ENCODE peak calls at places on chromosome 19, in four cellular contexts. One of them, this sample, is unnamed.

GRCh38 chr19:41323430-41324125 is 13.6 kb downstream of the CCDC97 start:
- DNase-seq in stimulated activated CD8-positive, alpha-beta memory T cell treated with anti-CD3 and anti-CD28 coated beads, Interleukin-2, amount 100 ng/mL, for 48 hours: no peak
- DNase-seq in GF-D8: peak
- DNase-seq in astrocyte: peak
- DNase-seq in this sample: no peak

GRCh38 chr19:42099336-42099925 is 23.5 kb downstream of the ZNF574 start:
- DNase-seq in stimulated activated CD8-positive, alpha-beta memory T cell treated with anti-CD3 and anti-CD28 coated beads, Interleukin-2, amount 100 ng/mL, for 48 hours: no peak
- DNase-seq in GF-D8: no peak
- DNase-seq in astrocyte: no peak
- DNase-seq in this sample: no peak

GRCh38 chr19:49301165-49301865 is 23.7 kb downstream of the SLC6A16 start:
- DNase-seq in stimulated activated CD8-positive, alpha-beta memory T cell treated with anti-CD3 and anti-CD28 coated beads, Interleukin-2, amount 100 ng/mL, for 48 hours: peak
- DNase-seq in GF-D8: no peak
- DNase-seq in astrocyte: peak
- DNase-seq in this sample: peak

GRCh38 chr19:3509566-3509989 is 3.5 kb downstream of the FZR1 start:
- DNase-seq in stimulated activated CD8-positive, alpha-beta memory T cell treated with anti-CD3 and anti-CD28 coated beads, Interleukin-2, amount 100 ng/mL, for 48 hours: peak
- DNase-seq in GF-D8: no peak
- DNase-seq in astrocyte: peak
- DNase-seq in this sample: no peak

GRCh38 chr19:16627928-16628182 is 149 bp downstream of the MED26 start:
- DNase-seq in stimulated activated CD8-positive, alpha-beta memory T cell treated with anti-CD3 and anti-CD28 coated beads, Interleukin-2, amount 100 ng/mL, for 48 hours: no peak
- DNase-seq in GF-D8: no peak
- DNase-seq in astrocyte: no peak
- DNase-seq in this sample: no peak

GRCh38 chr19:55484571-55485438 is at the start of gene NAT14:
- DNase-seq in stimulated activated CD8-positive, alpha-beta memory T cell treated with anti-CD3 and anti-CD28 coated beads, Interleukin-2, amount 100 ng/mL, for 48 hours: peak
- DNase-seq in GF-D8: no peak
- DNase-seq in astrocyte: no peak
- DNase-seq in this sample: peak

GRCh38 chr19:12828494-12828893 is 5.9 kb downstream of the RTBDN start:
- DNase-seq in stimulated activated CD8-positive, alpha-beta memory T cell treated with anti-CD3 and anti-CD28 coated beads, Interleukin-2, amount 100 ng/mL, for 48 hours: no peak
- DNase-seq in GF-D8: no peak
- DNase-seq in astrocyte: no peak
- DNase-seq in this sample: no peak

GRCh38 chr19:38667552-38668205 is 20.2 kb downstream of the ACTN4 start:
- DNase-seq in stimulated activated CD8-positive, alpha-beta memory T cell treated with anti-CD3 and anti-CD28 coated beads, Interleukin-2, amount 100 ng/mL, for 48 hours: no peak
- DNase-seq in GF-D8: no peak
- DNase-seq in astrocyte: peak
- DNase-seq in this sample: no peak

GRCh38 chr19:13765395-13766094 is 1.2 kb downstream of the MRI1 start:
- DNase-seq in stimulated activated CD8-positive, alpha-beta memory T cell treated with anti-CD3 and anti-CD28 coated beads, Interleukin-2, amount 100 ng/mL, for 48 hours: no peak
- DNase-seq in GF-D8: no peak
- DNase-seq in astrocyte: no peak
- DNase-seq in this sample: no peak

GRCh38 chr19:7851623-7852500 is 21.8 kb downstream of the EVI5L start:
- DNase-seq in stimulated activated CD8-positive, alpha-beta memory T cell treated with anti-CD3 and anti-CD28 coated beads, Interleukin-2, amount 100 ng/mL, for 48 hours: no peak
- DNase-seq in GF-D8: no peak
- DNase-seq in astrocyte: no peak
- DNase-seq in this sample: no peak

GRCh38 chr19:16369664-16370576 is 45.3 kb downstream of the KLF2 start:
- DNase-seq in stimulated activated CD8-positive, alpha-beta memory T cell treated with anti-CD3 and anti-CD28 coated beads, Interleukin-2, amount 100 ng/mL, for 48 hours: peak
- DNase-seq in GF-D8: no peak
- DNase-seq in astrocyte: no peak
- DNase-seq in this sample: peak

GRCh38 chr19:46134527-46134926 is 10.0 kb upstream of the IGFL3 start:
- DNase-seq in stimulated activated CD8-positive, alpha-beta memory T cell treated with anti-CD3 and anti-CD28 coated beads, Interleukin-2, amount 100 ng/mL, for 48 hours: no peak
- DNase-seq in GF-D8: no peak
- DNase-seq in astrocyte: peak
- DNase-seq in this sample: no peak

GRCh38 chr19:30738047-30738446 is 365.9 kb downstream of the ZNF536 start:
- DNase-seq in stimulated activated CD8-positive, alpha-beta memory T cell treated with anti-CD3 and anti-CD28 coated beads, Interleukin-2, amount 100 ng/mL, for 48 hours: no peak
- DNase-seq in GF-D8: no peak
- DNase-seq in astrocyte: no peak
- DNase-seq in this sample: no peak

GRCh38 chr19:32830231-32831014 is 39.1 kb downstream of the SLC7A9 start:
- DNase-seq in stimulated activated CD8-positive, alpha-beta memory T cell treated with anti-CD3 and anti-CD28 coated beads, Interleukin-2, amount 100 ng/mL, for 48 hours: no peak
- DNase-seq in GF-D8: no peak
- DNase-seq in astrocyte: peak
- DNase-seq in this sample: no peak

GRCh38 chr19:3618144-3618810 is 8.3 kb downstream of the CACTIN start:
- DNase-seq in stimulated activated CD8-positive, alpha-beta memory T cell treated with anti-CD3 and anti-CD28 coated beads, Interleukin-2, amount 100 ng/mL, for 48 hours: peak
- DNase-seq in GF-D8: no peak
- DNase-seq in astrocyte: no peak
- DNase-seq in this sample: no peak

GRCh38 chr19:3959766-3960131 is 11.2 kb downstream of the DAPK3 start:
- DNase-seq in stimulated activated CD8-positive, alpha-beta memory T cell treated with anti-CD3 and anti-CD28 coated beads, Interleukin-2, amount 100 ng/mL, for 48 hours: no peak
- DNase-seq in GF-D8: no peak
- DNase-seq in astrocyte: no peak
- DNase-seq in this sample: no peak

GRCh38 chr19:1980782-1981181 is 34.7 kb downstream of the BTBD2 start:
- DNase-seq in stimulated activated CD8-positive, alpha-beta memory T cell treated with anti-CD3 and anti-CD28 coated beads, Interleukin-2, amount 100 ng/mL, for 48 hours: no peak
- DNase-seq in GF-D8: no peak
- DNase-seq in astrocyte: no peak
- DNase-seq in this sample: no peak

GRCh38 chr19:8148088-8148409 is 1.3 kb downstream of the FBN3 start:
- DNase-seq in stimulated activated CD8-positive, alpha-beta memory T cell treated with anti-CD3 and anti-CD28 coated beads, Interleukin-2, amount 100 ng/mL, for 48 hours: no peak
- DNase-seq in GF-D8: no peak
- DNase-seq in astrocyte: no peak
- DNase-seq in this sample: no peak

GRCh38 chr19:49850487-49851342 is at the start of gene PTOV1:
- DNase-seq in stimulated activated CD8-positive, alpha-beta memory T cell treated with anti-CD3 and anti-CD28 coated beads, Interleukin-2, amount 100 ng/mL, for 48 hours: peak
- DNase-seq in GF-D8: peak
- DNase-seq in astrocyte: peak
- DNase-seq in this sample: peak

GRCh38 chr19:38386300-38386967 is 1.4 kb downstream of the GGN start:
- DNase-seq in stimulated activated CD8-positive, alpha-beta memory T cell treated with anti-CD3 and anti-CD28 coated beads, Interleukin-2, amount 100 ng/mL, for 48 hours: no peak
- DNase-seq in GF-D8: no peak
- DNase-seq in astrocyte: no peak
- DNase-seq in this sample: no peak

GRCh38 chr19:27865927-27866777 is 1346.8 kb downstream of the UQCRFS1 start:
- DNase-seq in stimulated activated CD8-positive, alpha-beta memory T cell treated with anti-CD3 and anti-CD28 coated beads, Interleukin-2, amount 100 ng/mL, for 48 hours: no peak
- DNase-seq in GF-D8: no peak
- DNase-seq in astrocyte: no peak
- DNase-seq in this sample: no peak

GRCh38 chr19:7541481-7541824 is 5.9 kb downstream of the PNPLA6 start:
- DNase-seq in stimulated activated CD8-positive, alpha-beta memory T cell treated with anti-CD3 and anti-CD28 coated beads, Interleukin-2, amount 100 ng/mL, for 48 hours: no peak
- DNase-seq in GF-D8: no peak
- DNase-seq in astrocyte: no peak
- DNase-seq in this sample: no peak

GRCh38 chr19:50562996-50563395 is 5.2 kb downstream of the LRRC4B start:
- DNase-seq in stimulated activated CD8-positive, alpha-beta memory T cell treated with anti-CD3 and anti-CD28 coated beads, Interleukin-2, amount 100 ng/mL, for 48 hours: no peak
- DNase-seq in GF-D8: no peak
- DNase-seq in astrocyte: no peak
- DNase-seq in this sample: no peak

GRCh38 chr19:53190253-53190652 is 2.9 kb downstream of the ZNF665 start:
- DNase-seq in stimulated activated CD8-positive, alpha-beta memory T cell treated with anti-CD3 and anti-CD28 coated beads, Interleukin-2, amount 100 ng/mL, for 48 hours: no peak
- DNase-seq in GF-D8: no peak
- DNase-seq in astrocyte: no peak
- DNase-seq in this sample: no peak

GRCh38 chr19:17685451-17686026 is 2.6 kb downstream of the UNC13A start:
- DNase-seq in stimulated activated CD8-positive, alpha-beta memory T cell treated with anti-CD3 and anti-CD28 coated beads, Interleukin-2, amount 100 ng/mL, for 48 hours: no peak
- DNase-seq in GF-D8: no peak
- DNase-seq in astrocyte: no peak
- DNase-seq in this sample: no peak

GRCh38 chr19:42113641-42114348 is 18.5 kb downstream of the POU2F2 start:
- DNase-seq in stimulated activated CD8-positive, alpha-beta memory T cell treated with anti-CD3 and anti-CD28 coated beads, Interleukin-2, amount 100 ng/mL, for 48 hours: no peak
- DNase-seq in GF-D8: no peak
- DNase-seq in astrocyte: peak
- DNase-seq in this sample: no peak

GRCh38 chr19:6030214-6030507 is 52.2 kb upstream of the RANBP3 start:
- DNase-seq in stimulated activated CD8-positive, alpha-beta memory T cell treated with anti-CD3 and anti-CD28 coated beads, Interleukin-2, amount 100 ng/mL, for 48 hours: no peak
- DNase-seq in GF-D8: no peak
- DNase-seq in astrocyte: peak
- DNase-seq in this sample: no peak

GRCh38 chr19:58558066-58558622 is at the start of gene UBE2M:
- DNase-seq in stimulated activated CD8-positive, alpha-beta memory T cell treated with anti-CD3 and anti-CD28 coated beads, Interleukin-2, amount 100 ng/mL, for 48 hours: peak
- DNase-seq in GF-D8: no peak
- DNase-seq in astrocyte: peak
- DNase-seq in this sample: peak

GRCh38 chr19:4369109-4369887 is 25.9 kb downstream of the MPND start:
- DNase-seq in stimulated activated CD8-positive, alpha-beta memory T cell treated with anti-CD3 and anti-CD28 coated beads, Interleukin-2, amount 100 ng/mL, for 48 hours: peak
- DNase-seq in GF-D8: peak
- DNase-seq in astrocyte: no peak
- DNase-seq in this sample: peak